ENCODE peak calls at places on chromosomes 2 and 18, in six cellular contexts. W is hepatocyte; G is Karpas-422; K is effector memory CD4-positive, alpha-beta T cell; Q is IMR-90; O is CD8-positive, alpha-beta T cell. Y is an unnamed sample.
A peak's percentile ranks its signal among the peaks of the same experiment; 100 is the strongest.

GRCh38 chr2:195658541-195658890 is 1.5 kb downstream of the SLC39A10 start:
- DNase-seq in G (peak; percentile 85), K (no peak), Q (peak; percentile 90), O (no peak), W (peak; percentile 64), Y (peak; percentile 49)

GRCh38 chr2:199818001-199818400 is 33.0 kb downstream of the FTCDNL1 start:
- DNase-seq in Q (no peak), W (no peak), K (no peak), G (no peak), O (no peak), Y (no peak)

GRCh38 chr2:117718048-117718447 is 96.4 kb upstream of the DDX18 start:
- DNase-seq in W (no peak), K (no peak), G (no peak), O (no peak), Q (no peak), Y (no peak)

GRCh38 chr2:101770672-101771071 is 73.2 kb downstream of the MAP4K4 start:
- DNase-seq in O (no peak), Q (peak; percentile 62), G (peak; percentile 75), K (no peak), W (peak; percentile 40), Y (no peak)

GRCh38 chr2:147989809-147990403 is 30.6 kb downstream of the ORC4 start:
- DNase-seq in Q (peak; percentile 72), O (no peak), G (peak; percentile 86), W (peak; percentile 53), K (no peak), Y (peak; percentile 27)

GRCh38 chr2:234669611-234670010 is 172.7 kb upstream of the ARL4C start:
- DNase-seq in W (no peak), K (no peak), O (no peak), G (no peak), Q (no peak), Y (no peak)

GRCh38 chr2:64463784-64464183 is 9.8 kb downstream of the LGALSL start:
- DNase-seq in Q (peak; percentile 61), G (no peak), O (no peak), K (no peak), W (no peak), Y (no peak)

GRCh38 chr18:13606589-13607254 is 119.6 kb downstream of the FAM210A start:
- DNase-seq in W (peak; percentile 45), K (no peak), G (peak; percentile 77), Q (no peak), O (no peak), Y (no peak)

GRCh38 chr2:101515512-101515911 is 40.6 kb upstream of the RFX8 start:
- DNase-seq in Q (peak; percentile 73), O (no peak), W (no peak), G (no peak), K (no peak), Y (no peak)

GRCh38 chr2:170222842-170223241 is 44.9 kb downstream of the MYO3B start:
- DNase-seq in G (no peak), Q (no peak), K (no peak), W (no peak), O (no peak), Y (no peak)

GRCh38 chr2:363823-364470 is 76.1 kb upstream of the ALKAL2 start:
- DNase-seq in Q (no peak), G (no peak), K (no peak), W (no peak), O (no peak), Y (no peak)

GRCh38 chr18:75526038-75526437 is 98.5 kb upstream of the SMIM21 start:
- DNase-seq in K (no peak), Q (no peak), G (no peak), O (no peak), W (no peak), Y (no peak)

GRCh38 chr2:217394510-217395351 is 534.9 kb upstream of the TNP1 start:
- DNase-seq in K (no peak), Q (peak; percentile 41), W (no peak), O (no peak), G (no peak), Y (no peak)

GRCh38 chr18:13813271-13813849 is 10.6 kb upstream of the MC5R start:
- DNase-seq in W (peak; percentile 80), Q (peak; percentile 51), K (no peak), G (peak; percentile 83), O (peak; percentile 63), Y (no peak)

GRCh38 chr2:88601302-88601701 is 26.0 kb downstream of the EIF2AK3 start:
- DNase-seq in G (no peak), W (peak; percentile 42), Q (peak; percentile 61), K (no peak), O (no peak), Y (no peak)

GRCh38 chr2:40405440-40405839 is 46.5 kb downstream of the SLC8A1 start:
- DNase-seq in G (no peak), O (no peak), W (no peak), K (no peak), Q (peak; percentile 63), Y (no peak)

GRCh38 chr2:228318218-228318617 is 136.7 kb upstream of the SPHKAP start:
- DNase-seq in Q (no peak), G (peak; percentile 79), K (no peak), O (no peak), W (peak; percentile 34), Y (no peak)

GRCh38 chr2:126513033-126513432 is 142.9 kb upstream of the GYPC start:
- DNase-seq in G (no peak), O (no peak), K (no peak), W (peak; percentile 34), Q (peak; percentile 14), Y (no peak)

GRCh38 chr18:8496186-8496585 is 113.1 kb upstream of the RAB12 start:
- DNase-seq in O (no peak), G (no peak), W (no peak), K (no peak), Q (peak; percentile 28), Y (no peak)

GRCh38 chr18:23871410-23871809 is 143.1 kb upstream of the TTC39C start:
- DNase-seq in W (peak; percentile 40), G (no peak), Q (no peak), K (peak; percentile 78), O (peak; percentile 77), Y (no peak)

GRCh38 chr2:32947076-32947483 is 327 bp downstream of the LTBP1 start:
- DNase-seq in K (no peak), G (peak; percentile 59), W (no peak), O (no peak), Q (no peak), Y (no peak)

GRCh38 chr18:3100498-3101132 is 87.7 kb upstream of the LPIN2 start:
- DNase-seq in W (no peak), Q (no peak), O (no peak), K (no peak), G (no peak), Y (no peak)

DNA sequence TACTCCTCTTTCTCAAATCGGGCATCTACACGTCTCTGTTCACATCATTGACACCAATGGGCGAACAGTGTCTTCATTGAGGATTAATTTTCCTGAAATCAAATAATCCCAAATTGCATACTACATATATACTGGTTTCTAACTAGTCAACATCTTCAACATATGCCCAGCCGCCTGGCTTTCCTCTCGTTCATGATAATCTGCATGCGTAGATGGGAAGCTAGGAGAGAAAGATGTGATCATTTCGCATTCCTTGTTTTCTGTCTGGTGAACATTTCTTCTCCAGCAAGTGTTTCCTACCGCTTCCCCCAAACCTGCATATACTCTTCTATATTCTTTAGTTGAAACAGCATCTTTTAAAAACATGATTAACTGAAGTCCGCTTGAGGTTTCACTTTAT is 7.4 kb downstream of the TWIST2 start:
- DNase-seq in W (no peak), O (no peak), K (no peak), G (no peak), Q (no peak), Y (no peak)
- H3K27me3 ChIP-seq in W (peaks cover 17% of the 10 kb centered on the region), O (no peaks in the 10 kb centered on the region), K (no peaks in the 10 kb centered on the region), G (no peaks in the 10 kb centered on the region), Q (no peaks in the 10 kb centered on the region), Y (no peaks in the 10 kb centered on the region)

GRCh38 chr2:26557244-26557925 is 79.5 kb upstream of the OTOF start:
- DNase-seq in G (no peak), Q (no peak), O (no peak), K (no peak), W (no peak), Y (no peak)

GRCh38 chr2:26556309-26557243 is 78.7 kb upstream of the OTOF start:
- DNase-seq in W (no peak), O (no peak), G (peak; percentile 46), Q (no peak), K (no peak), Y (no peak)

GRCh38 chr2:26555246-26556133 is 77.6 kb upstream of the OTOF start:
- DNase-seq in O (no peak), W (no peak), K (no peak), G (no peak), Q (no peak), Y (no peak)

GRCh38 chr2:26550276-26551015 is 72.5 kb upstream of the OTOF start:
- DNase-seq in W (no peak), K (no peak), O (no peak), G (no peak), Q (no peak), Y (no peak)

DNA sequence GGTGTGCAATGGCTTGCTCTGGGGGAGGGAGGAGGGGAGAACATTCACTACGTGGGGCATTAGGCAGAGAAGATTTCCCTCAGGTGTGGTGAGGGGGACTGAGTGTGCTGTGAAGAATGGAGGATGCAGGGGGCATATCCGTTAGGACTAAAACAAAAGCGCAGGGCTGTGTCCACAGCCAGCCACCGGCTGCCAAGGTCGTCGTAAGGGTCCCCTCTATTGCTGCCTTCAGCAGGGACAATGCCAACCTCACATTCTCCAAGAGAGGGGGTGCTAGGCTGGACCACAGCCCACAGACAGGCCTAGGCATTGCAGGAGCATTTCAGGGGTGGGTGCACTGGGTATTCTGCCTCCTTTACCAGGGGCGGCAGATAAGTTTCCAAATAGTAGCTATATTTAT is 74.7 kb upstream of the OTOF start:
- DNase-seq in Q (no peak), G (no peak), W (no peak), O (no peak), K (no peak), Y (no peak)
- H3K27me3 ChIP-seq in Q (peaks cover 54% of the 10 kb centered on the region), G (no peaks in the 10 kb centered on the region), W (no peaks in the 10 kb centered on the region), O (no peaks in the 10 kb centered on the region), K (no peaks in the 10 kb centered on the region), Y (peaks cover 34% of the 10 kb centered on the region)

GRCh38 chr2:16525265-16525887 is 140.3 kb downstream of the CYRIA start:
- DNase-seq in K (no peak), O (no peak), W (peak; percentile 25), G (peak; percentile 90), Q (no peak), Y (no peak)
- H3K27me3 ChIP-seq in K (no peaks in the 10 kb centered on the region), O (no peaks in the 10 kb centered on the region), W (no peaks in the 10 kb centered on the region), G (no peaks in the 10 kb centered on the region), Q (no peaks in the 10 kb centered on the region), Y (no peaks in the 10 kb centered on the region)

GRCh38 chr2:20897874-20898453 is 75.1 kb upstream of the LDAH start:
- DNase-seq in O (no peak), K (no peak), W (no peak), G (no peak), Q (no peak), Y (no peak)
- H3K27me3 ChIP-seq in O (no peaks in the 10 kb centered on the region), K (no peaks in the 10 kb centered on the region), W (peaks cover 7% of the 10 kb centered on the region), G (no peaks in the 10 kb centered on the region), Q (peaks cover 1% of the 10 kb centered on the region), Y (no peaks in the 10 kb centered on the region)

GRCh38 chr2:73291093-73291460 is 2.3 kb downstream of the EGR4 start:
- DNase-seq in Q (peak; percentile 46), G (peak; percentile 55), K (peak; percentile 24), O (peak; percentile 53), W (peak; percentile 82), Y (no peak)
- H3K27me3 ChIP-seq in Q (peaks cover 58% of the 10 kb centered on the region), G (no peaks in the 10 kb centered on the region), K (peaks cover 43% of the 10 kb centered on the region), O (peaks cover 28% of the 10 kb centered on the region), W (peaks cover 95% of the 10 kb centered on the region), Y (peaks cover 58% of the 10 kb centered on the region)